ENCODE peak calls at places on chromosomes 6 and 20, in five cellular contexts. O is T-helper 17 cell; J is activated T-cell treated with anti-CD3 and anti-CD28 coated beads, Interleukin-2, amount 50 U/mL, for 72 hours; B is heart left ventricle; Z is upper lobe of left lung. X is an unnamed sample.

GRCh38 chr20:45783656-45784294 is 7.9 kb downstream of the WFDC3 start:
- ATAC-seq in B (peak; percentile 77), O (no peak), J (no peak), Z (no peak), X (no peak)

GRCh38 chr6:152160346-152160745 is 352.9 kb downstream of the ESR1 start:
- ATAC-seq in B (no peak), O (peak; percentile 86), Z (no peak), J (peak; percentile 87), X (peak; percentile 94)

GRCh38 chr6:64301307-64302236 is 666.0 kb downstream of the PHF3 start:
- ATAC-seq in J (no peak), B (no peak), Z (no peak), O (no peak), X (no peak)

GRCh38 chr20:6057704-6058103 is 3.8 kb upstream of the LRRN4 start:
- ATAC-seq in Z (no peak), B (no peak), O (no peak), J (no peak), X (no peak)

GRCh38 chr6:3571206-3571815 is 114.5 kb upstream of the SLC22A23 start:
- ATAC-seq in B (peak; percentile 34), O (no peak), J (no peak), Z (no peak), X (no peak)

GRCh38 chr6:90401933-90402830 is 105.5 kb upstream of the BACH2 start:
- ATAC-seq in Z (no peak), B (no peak), J (peak; percentile 67), O (peak; percentile 43), X (no peak)

GRCh38 chr6:16208989-16209388 is 29.4 kb upstream of the GMPR start:
- ATAC-seq in Z (no peak), B (no peak), J (no peak), O (no peak), X (no peak)

GRCh38 chr6:118719351-118720124 is 68.1 kb upstream of the CEP85L start:
- ATAC-seq in Z (no peak), J (peak; percentile 68), B (no peak), O (peak; percentile 79), X (peak; percentile 76)

GRCh38 chr20:47146703-47147102 is 209.8 kb downstream of the ZMYND8 start:
- ATAC-seq in Z (no peak), J (no peak), O (no peak), B (no peak), X (no peak)

GRCh38 chr6:168388641-168389633 is 52.0 kb upstream of the SMOC2 start:
- ATAC-seq in J (no peak), B (no peak), Z (no peak), O (no peak), X (peak; percentile 40)

GRCh38 chr6:89675949-89676753 is 37.6 kb upstream of the LYRM2 start:
- ATAC-seq in B (peak; percentile 63), O (no peak), J (no peak), Z (no peak), X (no peak)

GRCh38 chr20:53902968-53903651 is 167.3 kb downstream of the BCAS1 start:
- ATAC-seq in O (no peak), B (no peak), Z (no peak), J (no peak), X (no peak)

GRCh38 chr6:11851405-11851804 is 72.8 kb upstream of the ADTRP start:
- ATAC-seq in Z (peak; percentile 73), O (no peak), J (no peak), B (no peak), X (peak; percentile 43)

GRCh38 chr6:159093608-159094443 is 49.0 kb upstream of the TAGAP start:
- ATAC-seq in J (peak; percentile 22), O (no peak), B (no peak), Z (peak; percentile 12), X (no peak)

GRCh38 chr6:29722773-29723665 is at the start of gene HLA-F:
- ATAC-seq in B (peak; percentile 97), J (peak; percentile 88), O (peak; percentile 85), Z (peak; percentile 98), X (peak; percentile 98)

GRCh38 chr20:11451793-11452291 is 465.9 kb upstream of the BTBD3 start:
- ATAC-seq in B (no peak), J (no peak), Z (peak; percentile 38), O (no peak), X (no peak)

GRCh38 chr20:46357030-46357514 is 48.8 kb upstream of the CDH22 start:
- ATAC-seq in O (no peak), B (peak; percentile 55), J (no peak), Z (peak; percentile 48), X (no peak)

GRCh38 chr6:24658573-24659511 is 7.9 kb downstream of the TDP2 start:
- ATAC-seq in Z (peak; percentile 63), O (no peak), B (peak; percentile 60), J (no peak), X (no peak)

GRCh38 chr20:50919567-50919966 is 11.7 kb downstream of the ADNP start:
- ATAC-seq in O (no peak), B (no peak), Z (no peak), J (no peak), X (no peak)

GRCh38 chr6:4907602-4908001 is 96.2 kb downstream of the RPP40 start:
- ATAC-seq in O (no peak), Z (no peak), J (peak; percentile 33), B (no peak), X (no peak)

GRCh38 chr20:10063482-10063881 is 28.7 kb downstream of the ANKEF1 start:
- ATAC-seq in J (no peak), B (no peak), O (no peak), Z (no peak), X (no peak)

GRCh38 chr6:156420172-156420993 is 356.8 kb upstream of the ARID1B start:
- ATAC-seq in J (no peak), Z (peak; percentile 48), B (no peak), O (no peak), X (no peak)

GRCh38 chr20:10093087-10093591 is 58.4 kb downstream of the ANKEF1 start:
- ATAC-seq in B (no peak), Z (no peak), O (no peak), J (no peak), X (no peak)

GRCh38 chr6:26249709-26249958 is 115.4 kb upstream of the BTN3A2 start:
- ATAC-seq in J (peak; percentile 41), O (peak; percentile 43), B (peak; percentile 37), Z (peak; percentile 54), X (peak; percentile 62)

GRCh38 chr6:1552296-1552761 is 57.4 kb upstream of the FOXC1 start:
- ATAC-seq in B (peak; percentile 38), O (peak; percentile 55), Z (peak; percentile 20), J (no peak), X (no peak)

GRCh38 chr6:56220078-56220477 is 27.3 kb downstream of the COL21A1 start:
- ATAC-seq in J (no peak), B (no peak), O (no peak), Z (no peak), X (no peak)

GRCh38 chr6:87923389-87924050 is 124.1 kb upstream of the SPACA1 start:
- ATAC-seq in B (no peak), Z (no peak), O (no peak), J (no peak), X (no peak)

GRCh38 chr6:139473239-139473701 is 98.8 kb upstream of the CITED2 start:
- ATAC-seq in J (no peak), O (no peak), B (peak; percentile 41), Z (peak; percentile 80), X (no peak)

GRCh38 chr6:15628499-15629131 is 34.2 kb downstream of the DTNBP1 start:
- ATAC-seq in O (peak; percentile 42), Z (peak; percentile 61), B (no peak), J (peak; percentile 99), X (no peak)

GRCh38 chr6:45454008-45454911 is 76.5 kb upstream of the SUPT3H start:
- ATAC-seq in Z (no peak), O (no peak), J (no peak), B (no peak), X (no peak)

GRCh38 chr6:11929451-11929850 is 82.7 kb upstream of the HIVEP1 start:
- ATAC-seq in B (no peak), O (no peak), J (no peak), Z (no peak), X (no peak)

GRCh38 chr6:150840185-150840584 is 25.3 kb upstream of the MTHFD1L start:
- ATAC-seq in Z (no peak), O (no peak), B (no peak), J (no peak), X (no peak)

GRCh38 chr20:51678041-51678697 is 90.0 kb downstream of the ATP9A start:
- ATAC-seq in J (no peak), O (no peak), Z (peak; percentile 26), B (peak; percentile 41), X (no peak)

GRCh38 chr6:167567142-167568033 is 242.5 kb downstream of the TTLL2 start:
- ATAC-seq in O (no peak), J (no peak), Z (no peak), B (peak; percentile 33), X (no peak)

GRCh38 chr6:135586388-135586787 is 88.8 kb upstream of the AHI1 start:
- ATAC-seq in B (no peak), Z (no peak), J (peak; percentile 16), O (no peak), X (no peak)

GRCh38 chr20:1872456-1873183 is 22.6 kb upstream of the SIRPA start:
- ATAC-seq in Z (no peak), B (no peak), J (peak; percentile 79), O (no peak), X (no peak)

X was measured in stimulated activated memory B cell treated with anti-CD40 and anti-IgM and Interleukin-4, amounts not matched to agents 10 μg/mL and 1 μg/mL and 100 μg/mL, for 72 hours.